ENCODE peak calls at places on chromosomes 2 and 18, in seven cellular contexts. H, N, B, I, M, E and U are unnamed samples.

GRCh38 chr18:45738660-45739059 is 14.7 kb downstream of the SLC14A1 start:
- DNase-seq in M (no peak), I (no peak), E (no peak), B (no peak), N (no peak), H (no peak), U (no peak)

GRCh38 chr2:216645636-216645950 is 12.4 kb downstream of the IGFBP2 start:
- DNase-seq in E (no peak), N (no peak), M (no peak), I (no peak), B (no peak), H (no peak), U (no peak)

GRCh38 chr2:28390857-28391563 is 1.6 kb upstream of the FOSL2 start:
- DNase-seq in H (peak), B (peak), I (no peak), N (no peak), E (peak), M (peak), U (peak)

GRCh38 chr2:122710049-122710448 is 954.6 kb downstream of the TSN start:
- DNase-seq in B (no peak), H (no peak), M (no peak), I (no peak), E (no peak), N (no peak), U (no peak)

GRCh38 chr2:220556658-220557057 is 929.2 kb downstream of the SLC4A3 start:
- DNase-seq in B (no peak), I (no peak), E (peak), H (no peak), N (no peak), M (no peak), U (peak)

GRCh38 chr18:48552130-48552529 is 13.3 kb downstream of the CTIF start:
- DNase-seq in H (no peak), M (no peak), I (no peak), E (no peak), N (no peak), B (no peak), U (no peak)

GRCh38 chr2:118670868-118671267 is 176.6 kb downstream of the EN1 start:
- DNase-seq in M (no peak), N (no peak), I (no peak), E (peak), H (no peak), B (no peak), U (peak)

GRCh38 chr2:29455202-29455885 is 340.1 kb downstream of the CLIP4 start:
- DNase-seq in E (peak), M (no peak), H (no peak), I (no peak), B (no peak), N (no peak), U (peak)

GRCh38 chr18:2948038-2948437 is 64.9 kb downstream of the LPIN2 start:
- DNase-seq in M (no peak), H (no peak), N (no peak), B (no peak), I (no peak), E (peak), U (peak)

GRCh38 chr2:24083567-24084385 is 858 bp downstream of the TP53I3 start:
- DNase-seq in I (no peak), E (peak), N (no peak), H (no peak), M (peak), B (peak), U (peak)

GRCh38 chr2:32852821-32853220 is 93.9 kb upstream of the LTBP1 start:
- DNase-seq in H (no peak), I (no peak), B (no peak), N (no peak), E (peak), M (no peak), U (no peak)

GRCh38 chr2:187687585-187687984 is 133.3 kb upstream of the TFPI start:
- DNase-seq in N (no peak), M (no peak), H (no peak), B (no peak), E (no peak), I (no peak), U (no peak)

GRCh38 chr2:66578067-66578852 is 143.3 kb downstream of the MEIS1 start:
- DNase-seq in E (no peak), I (no peak), B (no peak), H (no peak), M (no peak), N (no peak), U (no peak)

GRCh38 chr18:57533901-57534300 is 52.6 kb downstream of the FECH start:
- DNase-seq in M (no peak), N (no peak), E (no peak), H (no peak), B (no peak), I (no peak), U (no peak)

GRCh38 chr18:57534535-57534934 is 52.0 kb downstream of the FECH start:
- DNase-seq in H (no peak), N (no peak), M (no peak), B (no peak), E (no peak), I (no peak), U (no peak)

GRCh38 chr18:57532987-57533386 is 53.5 kb downstream of the FECH start:
- DNase-seq in N (no peak), B (no peak), E (no peak), H (no peak), M (no peak), I (no peak), U (no peak)

GRCh38 chr18:57529151-57529550 is 57.4 kb downstream of the FECH start:
- DNase-seq in N (no peak), M (no peak), I (no peak), B (no peak), E (no peak), H (no peak), U (no peak)

DNA sequence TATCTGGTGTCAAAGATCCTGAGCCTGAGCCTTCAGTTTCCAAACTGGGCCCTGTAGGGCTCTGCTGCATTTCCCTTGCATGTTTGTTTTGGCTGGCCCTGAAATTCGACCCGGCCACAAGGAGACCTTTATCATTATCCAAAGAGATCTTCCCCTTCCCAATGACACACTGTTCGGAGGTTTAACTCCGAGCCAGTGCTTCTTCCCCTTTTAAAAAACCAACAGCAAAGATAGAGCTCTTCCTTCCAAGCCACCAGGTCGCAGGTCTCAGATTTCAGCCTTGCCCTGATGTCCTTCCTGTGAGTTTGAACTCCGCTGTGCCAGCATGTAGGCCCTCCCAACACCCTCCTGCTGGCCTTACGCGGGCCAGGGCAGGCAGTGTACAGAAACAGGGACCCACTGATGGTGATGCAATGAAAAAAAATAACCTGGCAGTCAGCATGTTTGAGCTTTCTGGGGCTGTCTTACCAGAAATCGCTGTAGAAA is 53.1 kb downstream of the FECH start:
- DNase-seq in N (no peak), B (no peak), M (no peak), I (no peak), E (no peak), H (no peak), U (peak)
- H3K27ac ChIP-seq in N (no peak), B (no peak), M (no peak), I (no peak), E (no peak), H (no peak), U (no peak)

GRCh38 chr2:217954051-217954450 is 48.7 kb downstream of the TNS1 start:
- DNase-seq in B (peak), M (peak), I (no peak), N (no peak), H (no peak), E (no peak), U (no peak)

GRCh38 chr2:217951521-217952247 is 51.1 kb downstream of the TNS1 start:
- DNase-seq in B (peak), N (no peak), H (no peak), E (no peak), I (no peak), M (peak), U (no peak)

GRCh38 chr2:217952409-217952808 is 50.4 kb downstream of the TNS1 start:
- DNase-seq in N (no peak), I (no peak), B (no peak), H (no peak), M (no peak), E (no peak), U (no peak)

GRCh38 chr2:217953531-217953932 is 49.3 kb downstream of the TNS1 start:
- DNase-seq in E (no peak), I (no peak), M (peak), N (no peak), H (no peak), B (peak), U (no peak)

DNA sequence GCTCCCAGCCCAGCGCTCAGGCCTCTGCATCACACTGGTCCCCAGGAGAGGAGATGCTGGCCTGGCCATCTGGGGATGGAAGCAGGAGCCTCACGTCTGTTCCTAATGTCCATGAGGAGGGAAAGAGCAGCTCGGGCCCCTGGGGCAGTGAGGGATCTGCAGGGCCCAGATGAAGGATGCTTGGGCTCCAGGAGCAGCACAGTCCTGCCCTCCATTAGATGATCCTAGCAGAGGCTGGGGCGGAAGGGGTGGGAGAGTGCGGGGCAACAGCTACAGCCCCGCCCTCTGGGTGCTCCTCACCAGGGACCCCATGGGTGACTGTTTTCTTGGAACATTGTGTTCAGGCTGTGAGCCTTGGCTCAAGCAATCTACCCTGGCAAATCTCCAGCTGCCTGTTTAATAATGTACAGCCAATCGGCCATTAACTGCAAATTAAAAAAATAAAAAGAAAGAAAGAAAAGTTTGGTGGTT is 49.7 kb downstream of the TNS1 start:
- DNase-seq in N (no peak), I (no peak), H (peak), M (peak), B (peak), E (no peak), U (no peak)
- H3K4me3 ChIP-seq in N (no peak), I (no peak), H (no peak), M (no peak), B (no peak), E (no peak), U (no peak)

DNA sequence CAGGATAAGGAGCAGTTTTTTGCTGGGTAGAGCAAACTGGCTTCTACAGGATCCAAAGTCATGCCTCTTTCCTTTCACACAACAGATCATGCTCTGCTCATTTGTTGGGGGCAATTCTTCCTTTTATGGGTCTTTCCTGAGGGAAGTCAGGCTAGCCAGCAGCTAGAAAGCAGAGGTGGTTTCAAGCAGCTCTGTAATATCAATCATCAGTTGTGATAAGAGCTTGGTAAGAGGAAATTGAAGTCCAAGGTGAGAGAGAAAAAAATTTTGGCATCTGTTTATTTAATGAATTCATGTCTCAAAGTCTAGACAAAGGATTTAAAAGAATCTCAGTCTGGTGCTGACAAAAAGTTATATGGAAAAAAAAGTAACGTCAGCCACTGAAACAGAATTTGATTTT is 6.2 kb downstream of the TMEM87B start:
- DNase-seq in B (no peak), I (no peak), M (no peak), E (peak), N (no peak), H (no peak), U (no peak)
- H3K27ac ChIP-seq in B (no peak), I (no peak), M (no peak), E (no peak), N (no peak), H (peak), U (no peak)

DNA sequence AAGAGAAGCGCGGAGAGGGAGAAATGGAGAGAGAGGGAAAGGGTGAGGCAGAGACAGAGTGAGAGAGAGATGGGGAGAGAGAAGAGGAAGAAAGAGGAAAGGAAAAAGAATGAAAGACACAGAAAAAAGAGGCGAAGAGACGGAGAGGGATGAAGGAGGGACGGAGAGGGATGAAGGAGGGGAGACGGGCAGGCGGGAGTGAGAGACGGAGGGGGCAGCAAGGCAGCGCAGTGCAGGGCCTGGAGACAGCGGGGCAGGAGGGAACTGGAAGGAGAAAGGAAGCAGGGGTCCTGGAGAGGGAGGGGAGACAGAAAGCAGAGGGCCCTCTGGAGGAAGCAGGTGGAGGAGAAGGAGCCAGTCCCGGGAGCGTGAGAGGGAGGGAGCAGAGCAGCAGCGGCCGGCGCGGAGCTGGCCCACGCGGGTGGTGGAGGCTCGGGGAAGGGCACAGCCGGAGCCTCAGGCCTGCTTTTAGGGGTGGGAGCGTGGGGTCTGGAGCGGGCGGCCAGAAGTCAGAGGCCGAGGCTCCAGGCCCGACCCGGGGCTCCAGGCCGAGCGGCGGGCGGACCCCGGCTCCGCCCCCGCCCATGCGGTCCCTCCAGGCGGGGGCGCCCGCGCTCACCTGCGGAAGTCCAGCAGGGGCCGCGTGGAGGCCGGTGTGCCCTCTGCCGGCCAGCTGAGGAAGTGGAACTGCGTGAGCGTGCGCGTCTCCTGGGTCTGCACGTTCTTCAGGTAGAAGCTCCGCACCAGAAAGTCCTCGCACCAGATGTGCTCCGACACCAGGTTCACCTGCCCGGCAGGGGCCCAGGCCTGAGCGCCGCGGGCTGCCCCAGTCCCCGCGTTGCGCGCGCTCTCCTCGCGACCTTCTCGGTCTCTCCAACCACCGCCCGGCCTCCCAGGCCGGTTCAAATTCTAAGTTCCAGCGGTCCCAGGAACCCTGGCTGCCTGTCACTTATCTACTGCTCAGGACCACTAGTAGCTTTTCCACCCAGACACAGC is 14.5 kb downstream of the PTPRN start:
- DNase-seq in E (peak), H (peak), I (peak), B (peak), N (peak), M (peak), U (peak)
- H3K4me3 ChIP-seq in E (peak), H (peak), I (peak), B (peak), N (no peak), M (peak), U (peak)